ENCODE peak calls at places on chromosomes 5 and 9, in five cellular contexts. X, J, U, L and Q are unnamed samples.

GRCh38 chr9:126874546-126875314 is 14.3 kb downstream of the ZBTB34 start:
- DNase-seq in X (no peak), J (peak), U (no peak), L (no peak), Q (no peak)

GRCh38 chr9:5767968-5768932 is 64.7 kb downstream of the ERMP1 start:
- DNase-seq in X (peak), J (no peak), U (no peak), L (no peak), Q (no peak)

GRCh38 chr9:87327567-87328125 is 170.0 kb upstream of the DAPK1 start:
- DNase-seq in X (no peak), J (no peak), U (no peak), L (no peak), Q (no peak)

GRCh38 chr5:9251379-9251980 is 294.4 kb downstream of the SEMA5A start:
- DNase-seq in X (no peak), J (peak), U (no peak), L (no peak), Q (no peak)

GRCh38 chr9:36690769-36691168 is 118.1 kb downstream of the MELK start:
- DNase-seq in X (no peak), J (no peak), U (no peak), L (no peak), Q (no peak)

GRCh38 chr9:11086561-11086960 is 473.8 kb upstream of the PTPRD start:
- DNase-seq in X (peak), J (no peak), U (no peak), L (no peak), Q (no peak)

GRCh38 chr5:122154910-122155309 is 25.6 kb downstream of the ZNF474 start:
- DNase-seq in X (peak), J (peak), U (no peak), L (no peak), Q (no peak)

GRCh38 chr5:14781106-14781505 is 90.5 kb downstream of the ANKH start:
- DNase-seq in X (no peak), J (peak), U (no peak), L (no peak), Q (no peak)

GRCh38 chr5:1405121-1405520 is 40.1 kb downstream of the SLC6A3 start:
- DNase-seq in X (no peak), J (no peak), U (no peak), L (no peak), Q (no peak)

GRCh38 chr9:120885459-120885858 is 8.5 kb upstream of the PHF19 start:
- DNase-seq in X (no peak), J (no peak), U (no peak), L (no peak), Q (no peak)

GRCh38 chr9:130215341-130216119 is 43.3 kb downstream of the NCS1 start:
- DNase-seq in X (no peak), J (peak), U (no peak), L (no peak), Q (no peak)

GRCh38 chr5:85484982-85485574 is 1100.4 kb upstream of the EDIL3 start:
- DNase-seq in X (peak), J (no peak), U (peak), L (no peak), Q (no peak)

GRCh38 chr5:111676926-111677415 is 80.0 kb downstream of the NREP start:
- DNase-seq in X (no peak), J (no peak), U (no peak), L (no peak), Q (no peak)

GRCh38 chr9:131447148-131447547 is 53.3 kb downstream of the PRRC2B start:
- DNase-seq in X (no peak), J (no peak), U (no peak), L (no peak), Q (no peak)

GRCh38 chr9:78316151-78316892 is 19.4 kb downstream of the PSAT1 start:
- DNase-seq in X (peak), J (no peak), U (no peak), L (no peak), Q (no peak)

GRCh38 chr9:16023466-16023865 is 470.6 kb downstream of the CCDC171 start:
- DNase-seq in X (no peak), J (peak), U (no peak), L (no peak), Q (no peak)

GRCh38 chr5:168364151-168364661 is 72.8 kb downstream of the WWC1 start:
- DNase-seq in X (peak), J (peak), U (no peak), L (no peak), Q (no peak)

DNA sequence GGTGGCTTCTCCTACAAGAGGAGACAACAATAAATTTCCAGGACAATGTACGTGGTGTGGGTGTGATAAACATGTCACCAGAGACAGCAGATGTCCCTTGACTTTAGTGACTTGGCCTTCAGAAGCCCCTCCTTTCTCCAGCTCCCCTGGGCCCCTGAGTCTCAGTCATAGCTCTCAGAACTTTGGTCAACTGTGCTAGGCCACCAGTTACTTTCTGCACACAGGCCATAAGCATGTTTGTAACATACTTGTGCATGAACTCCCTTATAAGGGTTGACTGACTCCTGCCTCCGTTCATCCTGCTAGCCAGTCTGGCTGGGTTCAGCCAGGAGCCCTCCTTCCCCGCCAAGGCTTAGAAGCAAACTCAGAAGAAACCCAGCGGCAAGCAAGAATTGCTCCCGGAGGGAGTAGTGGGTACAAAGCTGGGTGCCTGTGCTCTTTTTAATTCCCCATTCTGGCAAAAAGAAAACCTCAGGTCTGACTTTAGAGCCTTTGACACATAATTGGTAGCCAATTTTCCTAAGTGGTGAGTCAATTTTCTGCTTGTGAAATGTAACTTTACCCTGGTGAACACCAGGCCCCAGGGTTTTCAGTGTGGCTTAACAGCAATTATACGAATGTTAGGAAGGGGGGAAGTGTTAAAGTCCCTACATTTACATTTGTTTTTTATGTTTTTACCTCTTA is 49.2 kb downstream of the EBF1 start:
- DNase-seq in X (peak), J (peak), U (no peak), L (no peak), Q (no peak)
- H3K23ac ChIP-seq in X (no peak), J (peak), U (no peak), L (no peak), Q (no peak)

DNA sequence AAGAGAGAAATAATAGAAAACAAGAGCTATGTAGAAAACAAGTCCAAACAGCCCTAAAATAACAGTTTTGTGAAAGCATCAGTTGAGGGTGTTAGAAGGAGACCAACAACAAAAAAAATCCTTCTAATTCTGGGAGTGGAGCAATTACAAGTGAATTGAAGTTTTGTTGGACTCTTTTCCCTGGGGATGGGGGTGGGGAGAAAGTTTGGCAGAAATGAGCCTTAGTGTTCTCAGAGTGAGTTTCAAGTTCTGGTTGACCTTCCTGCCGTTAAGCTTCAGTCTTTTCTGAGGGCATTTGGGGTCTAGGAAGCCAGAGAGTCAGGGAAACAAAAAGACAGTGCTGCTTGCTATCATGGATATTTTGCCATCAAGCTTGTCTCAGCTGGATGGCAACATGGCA is 106.3 kb upstream of the TRIM32 start:
- DNase-seq in X (no peak), J (no peak), U (no peak), L (no peak), Q (no peak)
- H3K23ac ChIP-seq in X (no peak), J (no peak), U (no peak), L (no peak), Q (no peak)

GRCh38 chr9:23821400-23822181 is 4.4 kb downstream of the ELAVL2 start:
- DNase-seq in X (peak), J (no peak), U (peak), L (peak), Q (peak)
- H3K23ac ChIP-seq in X (peak), J (no peak), U (no peak), L (no peak), Q (no peak)

DNA sequence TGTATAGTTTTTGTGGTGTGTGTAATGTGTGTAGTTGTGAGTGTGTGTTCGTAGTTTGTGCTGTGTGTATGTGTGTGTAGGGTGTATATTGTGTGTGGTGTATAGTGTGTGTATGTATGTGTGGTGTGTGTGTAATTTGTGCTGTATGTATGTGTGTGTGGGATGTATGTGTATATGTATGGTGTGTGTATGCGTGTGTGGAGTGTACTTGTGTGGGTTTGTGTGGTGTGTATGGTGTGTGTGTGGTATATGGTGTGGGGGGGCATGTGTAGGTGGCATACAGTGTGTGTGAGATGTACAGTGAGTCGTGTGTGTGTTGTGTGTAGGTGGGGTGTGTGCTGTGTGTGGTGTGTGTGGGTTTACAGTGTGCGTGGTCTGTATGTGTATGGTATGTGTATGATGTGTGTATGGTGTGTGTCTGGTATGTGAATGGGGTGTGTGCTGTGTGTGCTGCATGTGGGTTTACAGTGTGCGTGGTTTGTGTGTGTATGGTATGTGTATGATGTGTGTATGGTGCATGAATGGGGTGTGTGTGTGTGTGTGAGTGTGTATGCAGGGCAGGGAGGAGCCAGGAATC is 125.2 kb downstream of the GADD45G start:
- DNase-seq in X (no peak), J (no peak), U (no peak), L (no peak), Q (no peak)
- H3K23ac ChIP-seq in X (no peak), J (no peak), U (no peak), L (peak), Q (no peak)

GRCh38 chr5:59130441-59130840 is 547.6 kb downstream of the RAB3C start:
- DNase-seq in X (no peak), J (peak), U (no peak), L (no peak), Q (no peak)
- H3K23ac ChIP-seq in X (no peak), J (no peak), U (no peak), L (no peak), Q (no peak)